ENCODE peak calls at places on chromosome 11, in ten cellular contexts. J is uterus, L is left ventricle myocardium inferior, B is colonic mucosa, G is fibroblast of pulmonary artery, C is BJ, I is IMR-90, K is transverse colon, E is brain microvascular endothelial cell, W is fibroblast of mammary gland. O is an unnamed sample.

GRCh38 chr11:60887531-60887930 is 18.9 kb downstream of the PRPF19 start:
- DNase-seq in G (peak), B (peak), C (no peak), E (peak), I (peak), W (peak), J (peak), L (no peak), K (peak), O (peak)

GRCh38 chr11:109166441-109166840 is 255.5 kb upstream of the C11orf87 start:
- DNase-seq in W (no peak), J (no peak), L (no peak), B (no peak), I (no peak), E (no peak), G (no peak), C (no peak), K (no peak), O (no peak)

GRCh38 chr11:109085708-109086373 is 336.1 kb upstream of the C11orf87 start:
- DNase-seq in I (peak), W (peak), B (no peak), G (peak), J (no peak), C (no peak), E (no peak), K (no peak), L (peak), O (no peak)

GRCh38 chr11:62974848-62975522 is 9.8 kb downstream of the SLC22A6 start:
- DNase-seq in B (peak), L (peak), G (peak), K (peak), C (no peak), J (no peak), E (no peak), I (no peak), W (no peak), O (no peak)

GRCh38 chr11:94834931-94835330 is 66.8 kb downstream of the AMOTL1 start:
- DNase-seq in E (no peak), K (no peak), C (no peak), L (no peak), G (peak), J (no peak), I (peak), B (no peak), W (peak), O (peak)

GRCh38 chr11:5593146-5593545 is 3.3 kb upstream of the TRIM6 start:
- DNase-seq in W (no peak), I (peak), J (no peak), G (no peak), E (no peak), B (no peak), L (no peak), C (no peak), K (no peak), O (no peak)

GRCh38 chr11:102368472-102368871 is 21.5 kb downstream of the BIRC2 start:
- DNase-seq in G (no peak), B (no peak), C (no peak), L (no peak), W (no peak), K (no peak), I (no peak), E (no peak), J (no peak), O (no peak)

GRCh38 chr11:117923275-117923674 is 5.9 kb downstream of the TMPRSS13 start:
- DNase-seq in K (no peak), G (no peak), C (no peak), E (no peak), L (no peak), B (no peak), W (no peak), J (no peak), I (no peak), O (no peak)

GRCh38 chr11:113417428-113417827 is 29.8 kb downstream of the ANKK1 start:
- DNase-seq in C (no peak), G (no peak), I (no peak), E (no peak), W (no peak), J (no peak), L (no peak), K (no peak), B (no peak), O (no peak)

GRCh38 chr11:57049749-57050148 is 61.0 kb downstream of the OR5AK2 start:
- DNase-seq in J (no peak), I (no peak), L (no peak), G (no peak), C (no peak), B (no peak), K (no peak), E (no peak), W (no peak), O (no peak)
- TF ChIP-seq CTCF in J (no peak), I (no peak), L (no peak), G (no peak), C (no peak), B (no peak), K (no peak), E (no peak), W (no peak), O (no peak)

DNA sequence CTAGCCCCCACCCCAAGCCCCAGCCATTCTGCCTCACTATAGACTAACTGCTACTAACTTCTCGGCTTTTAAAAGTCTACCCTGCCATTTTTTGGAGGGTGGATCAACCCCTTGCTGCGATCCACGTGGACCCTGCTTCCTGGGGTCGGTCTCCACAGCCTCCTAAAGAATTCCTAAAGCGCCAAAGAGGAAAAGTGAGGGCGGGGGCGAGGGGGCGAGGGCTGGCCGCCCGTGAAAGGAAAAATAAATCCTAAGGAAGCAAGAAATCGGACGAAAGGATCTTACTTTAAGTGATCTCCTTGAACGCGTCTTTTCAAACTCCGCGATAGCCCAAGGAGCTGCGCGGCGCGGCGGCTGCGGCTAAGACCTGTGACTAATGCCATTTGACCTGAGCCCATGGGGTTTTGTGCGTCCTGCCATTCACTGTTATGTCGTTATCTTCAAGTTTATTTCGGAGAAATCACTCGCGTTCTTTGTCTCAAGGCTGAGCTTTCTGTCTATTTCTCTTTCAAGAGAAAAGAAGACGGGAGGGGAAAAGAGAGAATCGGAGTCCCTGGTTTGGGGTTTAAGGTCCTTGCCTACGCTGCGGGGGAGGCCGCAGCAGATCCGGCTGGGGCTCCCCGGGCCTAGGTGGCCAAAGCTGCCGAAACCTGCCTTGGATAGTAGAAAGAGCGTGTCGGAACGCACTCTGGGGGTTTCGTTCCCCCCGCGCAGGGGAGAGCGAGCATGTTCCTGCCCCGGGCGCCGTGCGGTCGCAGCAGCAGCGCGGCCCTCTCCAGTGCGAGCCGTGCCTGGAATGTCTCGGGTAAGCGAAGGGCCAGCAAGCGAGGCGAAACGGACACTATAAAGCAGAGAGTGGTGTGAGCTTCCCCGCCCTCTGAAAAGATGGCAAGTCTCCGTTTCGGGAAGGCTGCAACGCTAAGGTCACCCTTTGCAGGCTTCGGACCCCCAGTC is 2.8 kb upstream of the DBX1 start:
- DNase-seq in W (peak), L (no peak), C (no peak), E (peak), K (no peak), I (peak), B (no peak), J (no peak), G (peak), O (peak)
- H3K4me3 ChIP-seq in W (no peak), L (peak), C (peak), E (peak), K (no peak), I (no peak), B (no peak), J (no peak), G (peak), O (no peak)

GRCh38 chr11:17851697-17852096 is 117.1 kb downstream of the KCNC1 start:
- DNase-seq in G (no peak), C (no peak), B (no peak), L (no peak), I (no peak), W (no peak), J (no peak), K (no peak), E (no peak), O (no peak)

GRCh38 chr11:17848709-17849108 is 114.1 kb downstream of the KCNC1 start:
- DNase-seq in I (no peak), C (no peak), E (no peak), W (no peak), G (no peak), B (no peak), L (no peak), J (no peak), K (no peak), O (no peak)

GRCh38 chr11:17855531-17856290 is 121.1 kb downstream of the KCNC1 start:
- DNase-seq in W (no peak), C (no peak), J (no peak), G (no peak), E (no peak), K (no peak), L (no peak), I (no peak), B (no peak), O (no peak)

GRCh38 chr11:17853280-17853679 is 118.7 kb downstream of the KCNC1 start:
- DNase-seq in W (no peak), K (no peak), B (no peak), L (no peak), C (no peak), E (no peak), I (no peak), J (no peak), G (no peak), O (no peak)

GRCh38 chr11:17852246-17852645 is 117.7 kb downstream of the KCNC1 start:
- DNase-seq in L (no peak), I (no peak), K (no peak), J (no peak), W (no peak), E (no peak), B (no peak), C (no peak), G (no peak), O (no peak)
- TF ChIP-seq CTCF in L (no peak), I (no peak), K (no peak), J (no peak), W (no peak), E (no peak), B (no peak), C (no peak), G (no peak), O (no peak)

DNA sequence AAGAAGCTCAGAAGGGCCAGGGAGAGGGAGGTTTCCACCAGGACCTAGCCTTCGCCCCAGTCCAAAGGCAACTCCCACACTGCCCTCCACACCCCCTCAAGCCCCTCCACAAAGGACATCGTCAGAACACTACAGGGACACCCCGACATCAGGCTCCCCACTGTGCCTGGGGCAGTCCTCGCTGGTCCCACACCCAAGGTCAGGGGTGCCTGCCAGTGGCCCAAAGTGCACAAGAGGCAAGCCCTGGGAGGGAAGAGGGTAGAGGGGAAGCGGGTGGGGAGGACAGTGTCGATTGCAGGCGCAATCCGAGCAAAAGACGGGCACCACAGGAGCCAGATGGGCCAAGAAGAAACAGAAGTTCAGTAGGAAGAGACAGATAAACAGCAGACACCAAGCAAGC is 35.6 kb upstream of the JAM3 start:
- DNase-seq in J (no peak), B (no peak), L (no peak), K (no peak), C (no peak), I (no peak), W (no peak), G (no peak), E (no peak), O (no peak)
- H3K4me3 ChIP-seq in J (no peak), B (no peak), L (peak), K (no peak), C (no peak), I (no peak), W (no peak), G (no peak), E (no peak), O (no peak)